ENCODE peak calls at places on chromosome 14, in eight cellular contexts. One of them, this sample, is unnamed.

GRCh38 chr14:34496679-34497513 is 34.9 kb upstream of the SPTSSA start:
- DNase-seq in MM.1S: no peak
- DNase-seq in mucosa of descending colon: peak; percentile 78
- DNase-seq in astrocyte of the cerebellum: peak; percentile 99
- DNase-seq in heart left ventricle: peak; percentile 64
- DNase-seq in A549: peak; percentile 98
- DNase-seq in CD8-positive, alpha-beta T cell: no peak
- DNase-seq in transverse colon: peak; percentile 74
- DNase-seq in this sample: peak; percentile 100

GRCh38 chr14:28773176-28773575 is 6.6 kb downstream of the FOXG1 start:
- DNase-seq in CD8-positive, alpha-beta T cell: no peak
- DNase-seq in MM.1S: no peak
- DNase-seq in heart left ventricle: no peak
- DNase-seq in transverse colon: no peak
- DNase-seq in mucosa of descending colon: no peak
- DNase-seq in A549: no peak
- DNase-seq in astrocyte of the cerebellum: no peak
- DNase-seq in this sample: no peak

GRCh38 chr14:41609704-41610183 is 3.1 kb downstream of the LRFN5 start:
- DNase-seq in A549: no peak
- DNase-seq in astrocyte of the cerebellum: no peak
- DNase-seq in heart left ventricle: peak; percentile 40
- DNase-seq in MM.1S: no peak
- DNase-seq in mucosa of descending colon: no peak
- DNase-seq in transverse colon: no peak
- DNase-seq in CD8-positive, alpha-beta T cell: peak; percentile 19
- DNase-seq in this sample: peak; percentile 79

GRCh38 chr14:77301103-77301502 is 19.6 kb downstream of the POMT2 start:
- DNase-seq in heart left ventricle: peak; percentile 58
- DNase-seq in transverse colon: peak; percentile 83
- DNase-seq in CD8-positive, alpha-beta T cell: peak; percentile 52
- DNase-seq in astrocyte of the cerebellum: peak; percentile 84
- DNase-seq in MM.1S: no peak
- DNase-seq in mucosa of descending colon: peak; percentile 91
- DNase-seq in A549: peak; percentile 78
- DNase-seq in this sample: peak; percentile 89

GRCh38 chr14:84152452-84152851 is 1377.5 kb upstream of the FLRT2 start:
- DNase-seq in heart left ventricle: no peak
- DNase-seq in A549: no peak
- DNase-seq in MM.1S: no peak
- DNase-seq in astrocyte of the cerebellum: no peak
- DNase-seq in CD8-positive, alpha-beta T cell: no peak
- DNase-seq in transverse colon: no peak
- DNase-seq in mucosa of descending colon: no peak
- DNase-seq in this sample: no peak

GRCh38 chr14:91753501-91754128 is 21.7 kb upstream of the CATSPERB start:
- DNase-seq in MM.1S: no peak
- DNase-seq in heart left ventricle: no peak
- DNase-seq in astrocyte of the cerebellum: no peak
- DNase-seq in A549: no peak
- DNase-seq in mucosa of descending colon: no peak
- DNase-seq in CD8-positive, alpha-beta T cell: no peak
- DNase-seq in transverse colon: no peak
- DNase-seq in this sample: no peak

GRCh38 chr14:102811254-102811963 is 34.2 kb downstream of the TRAF3 start:
- DNase-seq in MM.1S: peak; percentile 44
- DNase-seq in CD8-positive, alpha-beta T cell: no peak
- DNase-seq in transverse colon: no peak
- DNase-seq in A549: no peak
- DNase-seq in mucosa of descending colon: no peak
- DNase-seq in heart left ventricle: no peak
- DNase-seq in astrocyte of the cerebellum: no peak
- DNase-seq in this sample: no peak

GRCh38 chr14:75042040-75042439 is 9.2 kb downstream of the MLH3 start:
- DNase-seq in MM.1S: no peak
- DNase-seq in mucosa of descending colon: peak; percentile 22
- DNase-seq in astrocyte of the cerebellum: peak; percentile 64
- DNase-seq in A549: no peak
- DNase-seq in CD8-positive, alpha-beta T cell: no peak
- DNase-seq in transverse colon: no peak
- DNase-seq in heart left ventricle: no peak
- DNase-seq in this sample: no peak

GRCh38 chr14:52563120-52563519 is 10.5 kb downstream of the GPR137C start:
- DNase-seq in astrocyte of the cerebellum: no peak
- DNase-seq in mucosa of descending colon: no peak
- DNase-seq in A549: no peak
- DNase-seq in MM.1S: no peak
- DNase-seq in transverse colon: no peak
- DNase-seq in heart left ventricle: no peak
- DNase-seq in CD8-positive, alpha-beta T cell: no peak
- DNase-seq in this sample: no peak

DNA sequence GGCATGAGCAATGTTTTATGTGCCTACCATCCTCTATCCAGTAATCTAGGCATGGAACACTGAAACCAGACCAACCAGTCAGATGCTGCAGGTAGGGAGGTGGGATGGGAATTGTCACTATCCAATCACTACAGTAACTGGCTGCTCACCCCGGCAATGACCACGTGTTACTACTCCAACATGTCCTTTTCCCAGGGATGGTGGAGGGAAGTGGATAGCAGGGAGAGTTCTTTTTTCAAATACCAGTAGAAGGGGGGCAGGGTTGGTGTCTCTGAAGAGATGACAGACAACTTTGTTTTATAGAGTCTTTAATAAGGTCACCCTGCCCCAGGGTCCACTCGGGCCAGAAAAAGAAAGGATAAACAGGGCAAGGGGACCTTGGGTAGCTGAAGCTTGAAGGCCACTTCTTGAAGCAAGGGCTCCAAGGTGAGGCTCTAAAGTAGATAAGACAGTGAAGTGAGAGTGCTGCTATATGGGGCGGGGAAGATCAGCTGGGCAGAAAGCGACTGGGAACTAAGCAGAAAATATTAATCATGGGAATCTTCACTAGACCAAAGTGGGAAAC is 14.7 kb upstream of the CDH24 start:
- DNase-seq in A549: no peak
- DNase-seq in MM.1S: no peak
- DNase-seq in transverse colon: no peak
- DNase-seq in CD8-positive, alpha-beta T cell: no peak
- DNase-seq in astrocyte of the cerebellum: no peak
- DNase-seq in mucosa of descending colon: no peak
- DNase-seq in heart left ventricle: no peak
- DNase-seq in this sample: no peak
- H3K4me3 ChIP-seq in A549: no peak overlapping the region
- H3K4me3 ChIP-seq in MM.1S: no peak overlapping the region
- H3K4me3 ChIP-seq in transverse colon: no peak overlapping the region
- H3K4me3 ChIP-seq in CD8-positive, alpha-beta T cell: no peak overlapping the region
- H3K4me3 ChIP-seq in astrocyte of the cerebellum: peak overlapping the region; percentile 98
- H3K4me3 ChIP-seq in mucosa of descending colon: no peak overlapping the region
- H3K4me3 ChIP-seq in heart left ventricle: peak overlapping the region; percentile 67
- H3K4me3 ChIP-seq in this sample: no peak overlapping the region

GRCh38 chr14:99797231-99797630 is 4.0 kb downstream of the EML1 start:
- DNase-seq in mucosa of descending colon: no peak
- DNase-seq in transverse colon: no peak
- DNase-seq in A549: no peak
- DNase-seq in CD8-positive, alpha-beta T cell: no peak
- DNase-seq in astrocyte of the cerebellum: no peak
- DNase-seq in heart left ventricle: no peak
- DNase-seq in MM.1S: no peak
- DNase-seq in this sample: no peak

GRCh38 chr14:99794156-99794780 is 1.1 kb downstream of the EML1 start:
- DNase-seq in astrocyte of the cerebellum: no peak
- DNase-seq in CD8-positive, alpha-beta T cell: no peak
- DNase-seq in MM.1S: no peak
- DNase-seq in heart left ventricle: no peak
- DNase-seq in transverse colon: no peak
- DNase-seq in A549: no peak
- DNase-seq in mucosa of descending colon: no peak
- DNase-seq in this sample: no peak

GRCh38 chr14:99792551-99793212 is 531 bp upstream of the EML1 start:
- DNase-seq in A549: no peak
- DNase-seq in mucosa of descending colon: peak; percentile 9
- DNase-seq in heart left ventricle: no peak
- DNase-seq in astrocyte of the cerebellum: no peak
- DNase-seq in MM.1S: no peak
- DNase-seq in CD8-positive, alpha-beta T cell: no peak
- DNase-seq in transverse colon: no peak
- DNase-seq in this sample: peak; percentile 35

GRCh38 chr14:99793213-99794155 is at the start of gene EML1:
- DNase-seq in transverse colon: peak; percentile 69
- DNase-seq in astrocyte of the cerebellum: peak; percentile 42
- DNase-seq in A549: peak; percentile 88
- DNase-seq in mucosa of descending colon: peak; percentile 63
- DNase-seq in heart left ventricle: peak; percentile 88
- DNase-seq in CD8-positive, alpha-beta T cell: peak; percentile 65
- DNase-seq in MM.1S: peak; percentile 79
- DNase-seq in this sample: peak; percentile 76

GRCh38 chr14:99795046-99795445 is 1.8 kb downstream of the EML1 start:
- DNase-seq in MM.1S: no peak
- DNase-seq in astrocyte of the cerebellum: no peak
- DNase-seq in heart left ventricle: no peak
- DNase-seq in mucosa of descending colon: no peak
- DNase-seq in transverse colon: no peak
- DNase-seq in A549: no peak
- DNase-seq in CD8-positive, alpha-beta T cell: no peak
- DNase-seq in this sample: no peak
- TF ChIP-seq CTCF in MM.1S: no peak
- TF ChIP-seq CTCF in astrocyte of the cerebellum: no peak
- TF ChIP-seq CTCF in heart left ventricle: no peak
- TF ChIP-seq CTCF in mucosa of descending colon: no peak
- TF ChIP-seq CTCF in transverse colon: no peak
- TF ChIP-seq CTCF in A549: no peak
- TF ChIP-seq CTCF in CD8-positive, alpha-beta T cell: no peak
- TF ChIP-seq CTCF in this sample: no peak

GRCh38 chr14:69711471-69712216 is 55.3 kb upstream of the SRSF5 start:
- DNase-seq in mucosa of descending colon: no peak
- DNase-seq in MM.1S: no peak
- DNase-seq in A549: no peak
- DNase-seq in astrocyte of the cerebellum: no peak
- DNase-seq in heart left ventricle: peak; percentile 60
- DNase-seq in transverse colon: peak; percentile 26
- DNase-seq in CD8-positive, alpha-beta T cell: no peak
- DNase-seq in this sample: no peak

GRCh38 chr14:69713127-69713800 is 53.7 kb upstream of the SRSF5 start:
- DNase-seq in CD8-positive, alpha-beta T cell: no peak
- DNase-seq in astrocyte of the cerebellum: no peak
- DNase-seq in transverse colon: peak; percentile 47
- DNase-seq in heart left ventricle: no peak
- DNase-seq in MM.1S: peak; percentile 27
- DNase-seq in A549: no peak
- DNase-seq in mucosa of descending colon: peak; percentile 55
- DNase-seq in this sample: no peak

GRCh38 chr14:69713976-69714716 is 52.8 kb upstream of the SRSF5 start:
- DNase-seq in CD8-positive, alpha-beta T cell: no peak
- DNase-seq in transverse colon: peak; percentile 32
- DNase-seq in A549: no peak
- DNase-seq in heart left ventricle: no peak
- DNase-seq in mucosa of descending colon: peak; percentile 70
- DNase-seq in astrocyte of the cerebellum: no peak
- DNase-seq in MM.1S: no peak
- DNase-seq in this sample: no peak

GRCh38 chr14:69712217-69712565 is 54.8 kb upstream of the SRSF5 start:
- DNase-seq in transverse colon: no peak
- DNase-seq in astrocyte of the cerebellum: no peak
- DNase-seq in A549: no peak
- DNase-seq in CD8-positive, alpha-beta T cell: no peak
- DNase-seq in mucosa of descending colon: no peak
- DNase-seq in heart left ventricle: no peak
- DNase-seq in MM.1S: no peak
- DNase-seq in this sample: no peak

DNA sequence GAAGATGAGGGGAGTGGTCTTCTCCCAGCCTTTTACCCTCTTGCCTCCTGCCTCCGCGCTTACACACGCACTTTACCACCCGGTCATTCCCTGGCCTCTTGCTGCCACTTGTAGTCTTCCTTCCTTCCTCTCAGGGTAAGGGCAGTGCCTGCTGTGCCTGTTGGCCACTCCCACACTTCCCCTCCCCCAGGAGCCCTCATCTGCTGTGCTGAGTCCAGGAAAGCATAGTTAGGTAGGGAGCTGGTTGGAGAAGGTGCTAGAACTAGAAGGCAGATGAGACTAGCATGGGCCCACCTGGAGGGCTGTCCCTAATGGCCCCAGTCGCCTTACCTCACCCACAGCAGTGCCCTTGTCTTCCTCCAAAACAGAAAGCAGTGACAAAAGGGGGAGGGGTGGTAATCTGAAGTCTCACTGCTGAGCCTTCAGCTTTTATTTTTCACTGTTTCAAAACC is 54.3 kb upstream of the SRSF5 start:
- DNase-seq in transverse colon: peak; percentile 83
- DNase-seq in MM.1S: peak; percentile 54
- DNase-seq in astrocyte of the cerebellum: no peak
- DNase-seq in mucosa of descending colon: peak; percentile 89
- DNase-seq in A549: no peak
- DNase-seq in CD8-positive, alpha-beta T cell: no peak
- DNase-seq in heart left ventricle: peak; percentile 62
- DNase-seq in this sample: no peak
- H3K4me3 ChIP-seq in transverse colon: no peak overlapping the region
- H3K4me3 ChIP-seq in MM.1S: peak overlapping the region; percentile 20
- H3K4me3 ChIP-seq in astrocyte of the cerebellum: no peak overlapping the region
- H3K4me3 ChIP-seq in mucosa of descending colon: no peak overlapping the region
- H3K4me3 ChIP-seq in A549: no peak overlapping the region
- H3K4me3 ChIP-seq in CD8-positive, alpha-beta T cell: no peak overlapping the region
- H3K4me3 ChIP-seq in heart left ventricle: no peak overlapping the region
- H3K4me3 ChIP-seq in this sample: no peak overlapping the region

GRCh38 chr14:56278383-56278782 is 160.2 kb downstream of the PELI2 start:
- DNase-seq in mucosa of descending colon: no peak
- DNase-seq in astrocyte of the cerebellum: no peak
- DNase-seq in MM.1S: no peak
- DNase-seq in CD8-positive, alpha-beta T cell: no peak
- DNase-seq in A549: no peak
- DNase-seq in heart left ventricle: no peak
- DNase-seq in transverse colon: no peak
- DNase-seq in this sample: no peak

GRCh38 chr14:56284641-56285040 is 166.4 kb downstream of the PELI2 start:
- DNase-seq in astrocyte of the cerebellum: no peak
- DNase-seq in MM.1S: no peak
- DNase-seq in mucosa of descending colon: no peak
- DNase-seq in transverse colon: no peak
- DNase-seq in A549: no peak
- DNase-seq in heart left ventricle: no peak
- DNase-seq in CD8-positive, alpha-beta T cell: no peak
- DNase-seq in this sample: no peak

GRCh38 chr14:56282179-56282578 is 164.0 kb downstream of the PELI2 start:
- DNase-seq in MM.1S: no peak
- DNase-seq in transverse colon: no peak
- DNase-seq in CD8-positive, alpha-beta T cell: no peak
- DNase-seq in mucosa of descending colon: no peak
- DNase-seq in astrocyte of the cerebellum: no peak
- DNase-seq in heart left ventricle: no peak
- DNase-seq in A549: no peak
- DNase-seq in this sample: no peak

DNA sequence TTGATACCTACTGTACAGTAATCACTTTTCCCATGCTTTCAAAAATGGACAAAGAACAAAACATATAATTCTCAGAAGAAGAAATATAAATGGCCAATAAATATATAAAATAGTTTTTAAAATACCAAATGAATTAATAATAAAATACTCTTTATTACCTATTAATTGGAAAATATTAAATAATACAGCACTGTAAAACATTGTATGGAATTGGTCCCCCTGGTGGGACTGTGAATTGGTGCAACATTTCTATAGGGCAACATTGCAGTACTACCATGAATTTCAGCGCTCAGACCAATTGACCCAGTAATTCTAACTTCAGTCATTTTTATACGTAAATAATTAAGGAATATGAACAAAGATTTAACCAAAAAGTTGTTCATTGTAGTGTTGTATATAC is 162.6 kb downstream of the PELI2 start:
- DNase-seq in heart left ventricle: no peak
- DNase-seq in CD8-positive, alpha-beta T cell: no peak
- DNase-seq in transverse colon: no peak
- DNase-seq in astrocyte of the cerebellum: no peak
- DNase-seq in A549: peak; percentile 5
- DNase-seq in MM.1S: no peak
- DNase-seq in mucosa of descending colon: no peak
- DNase-seq in this sample: no peak
- TF ChIP-seq CTCF in heart left ventricle: no peak
- TF ChIP-seq CTCF in CD8-positive, alpha-beta T cell: no peak
- TF ChIP-seq CTCF in transverse colon: no peak
- TF ChIP-seq CTCF in astrocyte of the cerebellum: peak; percentile 17
- TF ChIP-seq CTCF in A549: no peak
- TF ChIP-seq CTCF in MM.1S: no peak
- TF ChIP-seq CTCF in mucosa of descending colon: no peak
- TF ChIP-seq CTCF in this sample: peak; percentile 30